ENCODE peak calls at places on chromosomes 5 and 9, in five cellular contexts. One of them, this sample, is unnamed.

GRCh38 chr9:13427587-13427986 is 148.1 kb upstream of the MPDZ start:
- DNase-seq in neuronal stem cell: peak
- DNase-seq in IMR-90: peak
- DNase-seq in mesenchymal stem cell: peak
- DNase-seq in mesendoderm: peak
- DNase-seq in this sample: no peak

GRCh38 chr5:134184155-134185135 is 7.7 kb upstream of the SKP1 start:
- DNase-seq in neuronal stem cell: peak
- DNase-seq in IMR-90: peak
- DNase-seq in mesendoderm: peak
- DNase-seq in mesenchymal stem cell: peak
- DNase-seq in this sample: peak

GRCh38 chr5:81980160-81980559 is 8.3 kb downstream of the ATG10 start:
- DNase-seq in IMR-90: no peak
- DNase-seq in mesenchymal stem cell: no peak
- DNase-seq in mesendoderm: no peak
- DNase-seq in neuronal stem cell: no peak
- DNase-seq in this sample: no peak

GRCh38 chr5:9681706-9682105 is 51.6 kb upstream of the TAS2R1 start:
- DNase-seq in mesenchymal stem cell: no peak
- DNase-seq in neuronal stem cell: no peak
- DNase-seq in IMR-90: no peak
- DNase-seq in mesendoderm: no peak
- DNase-seq in this sample: no peak

GRCh38 chr5:59079622-59080620 is 497.0 kb downstream of the RAB3C start:
- DNase-seq in mesenchymal stem cell: peak
- DNase-seq in neuronal stem cell: no peak
- DNase-seq in IMR-90: peak
- DNase-seq in mesendoderm: peak
- DNase-seq in this sample: no peak

GRCh38 chr9:87818308-87818707 is 64.4 kb upstream of the SPATA31E1 start:
- DNase-seq in neuronal stem cell: no peak
- DNase-seq in mesenchymal stem cell: no peak
- DNase-seq in IMR-90: no peak
- DNase-seq in mesendoderm: no peak
- DNase-seq in this sample: no peak

GRCh38 chr9:133658442-133659431 is 22.6 kb downstream of the DBH start:
- DNase-seq in mesendoderm: peak
- DNase-seq in neuronal stem cell: peak
- DNase-seq in IMR-90: peak
- DNase-seq in mesenchymal stem cell: peak
- DNase-seq in this sample: peak

GRCh38 chr5:110738503-110738811 is 350 bp upstream of the SLC25A46 start:
- DNase-seq in IMR-90: no peak
- DNase-seq in mesenchymal stem cell: no peak
- DNase-seq in neuronal stem cell: no peak
- DNase-seq in mesendoderm: no peak
- DNase-seq in this sample: no peak

GRCh38 chr5:150208187-150209015 is 18.5 kb downstream of the SLC6A7 start:
- DNase-seq in mesenchymal stem cell: peak
- DNase-seq in neuronal stem cell: no peak
- DNase-seq in mesendoderm: peak
- DNase-seq in IMR-90: peak
- DNase-seq in this sample: no peak

GRCh38 chr9:26175264-26175663 is 497.0 kb upstream of the TUSC1 start:
- DNase-seq in IMR-90: no peak
- DNase-seq in mesendoderm: peak
- DNase-seq in mesenchymal stem cell: no peak
- DNase-seq in neuronal stem cell: no peak
- DNase-seq in this sample: no peak

GRCh38 chr5:153513171-153513570 is 22.7 kb downstream of the GRIA1 start:
- DNase-seq in mesenchymal stem cell: no peak
- DNase-seq in neuronal stem cell: no peak
- DNase-seq in IMR-90: peak
- DNase-seq in mesendoderm: no peak
- DNase-seq in this sample: no peak

GRCh38 chr5:35205186-35205585 is 25.1 kb downstream of the PRLR start:
- DNase-seq in mesendoderm: no peak
- DNase-seq in neuronal stem cell: no peak
- DNase-seq in IMR-90: no peak
- DNase-seq in mesenchymal stem cell: no peak
- DNase-seq in this sample: no peak

GRCh38 chr5:109105631-109106267 is 304.0 kb downstream of the PJA2 start:
- DNase-seq in IMR-90: peak
- DNase-seq in mesendoderm: peak
- DNase-seq in mesenchymal stem cell: peak
- DNase-seq in neuronal stem cell: no peak
- DNase-seq in this sample: no peak

GRCh38 chr9:119164716-119165115 is 204.5 kb downstream of the BRINP1 start:
- DNase-seq in mesendoderm: no peak
- DNase-seq in mesenchymal stem cell: no peak
- DNase-seq in IMR-90: no peak
- DNase-seq in neuronal stem cell: no peak
- DNase-seq in this sample: no peak

GRCh38 chr5:103435136-103435914 is 127.3 kb downstream of the NUDT12 start:
- DNase-seq in mesendoderm: no peak
- DNase-seq in neuronal stem cell: no peak
- DNase-seq in mesenchymal stem cell: no peak
- DNase-seq in IMR-90: no peak
- DNase-seq in this sample: no peak

GRCh38 chr5:124752854-124753720 is 6.6 kb upstream of the ZNF608 start:
- DNase-seq in mesenchymal stem cell: no peak
- DNase-seq in neuronal stem cell: no peak
- DNase-seq in IMR-90: no peak
- DNase-seq in mesendoderm: peak
- DNase-seq in this sample: no peak

GRCh38 chr5:181133610-181134231 is 2.8 kb upstream of the OR2V1 start:
- DNase-seq in IMR-90: peak
- DNase-seq in neuronal stem cell: no peak
- DNase-seq in mesenchymal stem cell: peak
- DNase-seq in mesendoderm: no peak
- DNase-seq in this sample: no peak

GRCh38 chr9:97900738-97901565 is 21.3 kb downstream of the TRMO start:
- DNase-seq in IMR-90: peak
- DNase-seq in mesenchymal stem cell: peak
- DNase-seq in mesendoderm: peak
- DNase-seq in neuronal stem cell: peak
- DNase-seq in this sample: no peak

GRCh38 chr9:73565833-73566465 is 414.3 kb downstream of the ANXA1 start:
- DNase-seq in mesendoderm: peak
- DNase-seq in IMR-90: no peak
- DNase-seq in neuronal stem cell: no peak
- DNase-seq in mesenchymal stem cell: peak
- DNase-seq in this sample: peak

GRCh38 chr5:54087436-54087835 is 222.9 kb downstream of the ARL15 start:
- DNase-seq in mesenchymal stem cell: peak
- DNase-seq in IMR-90: peak
- DNase-seq in neuronal stem cell: no peak
- DNase-seq in mesendoderm: no peak
- DNase-seq in this sample: no peak

GRCh38 chr5:10838038-10838437 is 77.0 kb upstream of the DAP start:
- DNase-seq in neuronal stem cell: no peak
- DNase-seq in mesenchymal stem cell: no peak
- DNase-seq in mesendoderm: no peak
- DNase-seq in IMR-90: peak
- DNase-seq in this sample: no peak

GRCh38 chr9:6305954-6306563 is 22.1 kb upstream of the TPD52L3 start:
- DNase-seq in mesendoderm: peak
- DNase-seq in neuronal stem cell: peak
- DNase-seq in IMR-90: peak
- DNase-seq in mesenchymal stem cell: peak
- DNase-seq in this sample: no peak

GRCh38 chr5:74316064-74316586 is 324.4 kb downstream of the ENC1 start:
- DNase-seq in mesenchymal stem cell: peak
- DNase-seq in mesendoderm: peak
- DNase-seq in IMR-90: peak
- DNase-seq in neuronal stem cell: no peak
- DNase-seq in this sample: peak

GRCh38 chr5:111075520-111075919 is 4.0 kb downstream of the TSLP start:
- DNase-seq in neuronal stem cell: no peak
- DNase-seq in IMR-90: peak
- DNase-seq in mesendoderm: peak
- DNase-seq in mesenchymal stem cell: peak
- DNase-seq in this sample: no peak

DNA sequence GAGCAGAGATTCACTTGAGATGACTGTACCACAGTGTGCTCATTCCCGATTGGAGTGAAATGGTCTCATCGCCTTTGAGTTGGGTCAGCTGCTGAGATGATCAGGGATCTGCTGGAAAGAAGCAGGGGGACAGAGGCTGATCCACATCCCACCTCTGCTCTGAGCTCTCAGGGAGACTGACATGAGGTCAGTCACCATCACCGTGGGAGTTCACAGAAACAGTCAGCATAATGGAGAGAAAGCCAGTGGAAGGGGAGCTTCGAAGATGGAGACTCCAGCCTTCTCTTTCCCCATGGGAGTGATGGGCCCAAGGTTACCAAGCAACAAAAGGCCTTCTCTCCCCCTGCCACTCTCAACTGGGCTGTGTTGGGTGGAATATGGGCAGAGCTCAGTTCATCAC is 276.4 kb downstream of the CDK5RAP2 start:
- DNase-seq in mesenchymal stem cell: no peak
- DNase-seq in mesendoderm: no peak
- DNase-seq in IMR-90: no peak
- DNase-seq in neuronal stem cell: no peak
- DNase-seq in this sample: no peak
- H2BK15ac ChIP-seq in mesenchymal stem cell: no peak
- H2BK15ac ChIP-seq in mesendoderm: no peak
- H2BK15ac ChIP-seq in IMR-90: no peak
- H2BK15ac ChIP-seq in neuronal stem cell: no peak
- H2BK15ac ChIP-seq in this sample: no peak

GRCh38 chr9:117552811-117553210 is 138.0 kb upstream of the ASTN2 start:
- DNase-seq in mesendoderm: no peak
- DNase-seq in neuronal stem cell: no peak
- DNase-seq in mesenchymal stem cell: no peak
- DNase-seq in IMR-90: no peak
- DNase-seq in this sample: no peak
- H2BK15ac ChIP-seq in mesendoderm: no peak
- H2BK15ac ChIP-seq in neuronal stem cell: no peak
- H2BK15ac ChIP-seq in mesenchymal stem cell: no peak
- H2BK15ac ChIP-seq in IMR-90: no peak
- H2BK15ac ChIP-seq in this sample: no peak

GRCh38 chr5:170748986-170749385 is 34.5 kb upstream of the GABRP start:
- DNase-seq in mesendoderm: no peak
- DNase-seq in IMR-90: no peak
- DNase-seq in mesenchymal stem cell: no peak
- DNase-seq in neuronal stem cell: no peak
- DNase-seq in this sample: no peak
- H2BK15ac ChIP-seq in mesendoderm: no peak
- H2BK15ac ChIP-seq in IMR-90: no peak
- H2BK15ac ChIP-seq in mesenchymal stem cell: no peak
- H2BK15ac ChIP-seq in neuronal stem cell: peak
- H2BK15ac ChIP-seq in this sample: peak

DNA sequence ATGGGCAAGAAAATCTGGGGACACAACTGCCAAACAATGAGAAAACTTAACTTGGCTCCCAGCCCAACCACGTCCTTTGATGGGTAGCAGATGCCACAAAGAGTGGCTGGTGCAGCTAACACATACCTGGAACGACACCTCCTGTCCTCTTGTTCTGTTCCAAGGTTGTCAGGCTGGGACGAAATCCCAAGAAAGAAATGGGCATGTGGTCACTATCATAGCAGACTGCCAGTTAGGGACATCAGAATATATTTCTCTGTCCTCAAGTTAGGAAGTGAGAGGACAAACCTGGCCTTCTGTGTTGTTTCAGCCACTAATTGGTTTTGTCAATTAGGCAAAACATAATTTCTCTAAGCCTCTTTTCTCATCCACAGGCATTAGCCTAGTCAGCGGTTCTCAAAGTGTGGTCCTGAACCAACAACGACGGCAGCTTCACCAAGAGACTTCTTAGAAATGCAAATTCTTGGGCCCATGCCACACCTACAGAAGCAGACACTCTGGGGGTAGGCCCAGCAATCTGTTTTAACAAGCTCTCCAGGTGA is 63.4 kb downstream of the RAPGEF1 start:
- DNase-seq in IMR-90: no peak
- DNase-seq in mesenchymal stem cell: no peak
- DNase-seq in neuronal stem cell: no peak
- DNase-seq in mesendoderm: no peak
- DNase-seq in this sample: no peak
- H2BK15ac ChIP-seq in IMR-90: peak
- H2BK15ac ChIP-seq in mesenchymal stem cell: no peak
- H2BK15ac ChIP-seq in neuronal stem cell: no peak
- H2BK15ac ChIP-seq in mesendoderm: no peak
- H2BK15ac ChIP-seq in this sample: peak

GRCh38 chr9:134913041-134913712 is 4.5 kb downstream of the FCN1 start:
- DNase-seq in IMR-90: no peak
- DNase-seq in neuronal stem cell: no peak
- DNase-seq in mesendoderm: no peak
- DNase-seq in mesenchymal stem cell: no peak
- DNase-seq in this sample: no peak
- H2BK15ac ChIP-seq in IMR-90: no peak
- H2BK15ac ChIP-seq in neuronal stem cell: peak
- H2BK15ac ChIP-seq in mesendoderm: no peak
- H2BK15ac ChIP-seq in mesenchymal stem cell: no peak
- H2BK15ac ChIP-seq in this sample: no peak

GRCh38 chr5:1961952-1962595 is 79.3 kb upstream of the IRX4 start:
- DNase-seq in IMR-90: no peak
- DNase-seq in neuronal stem cell: no peak
- DNase-seq in mesendoderm: no peak
- DNase-seq in mesenchymal stem cell: no peak
- DNase-seq in this sample: no peak

GRCh38 chr5:1962619-1963355 is 80.1 kb upstream of the IRX4 start:
- DNase-seq in neuronal stem cell: no peak
- DNase-seq in IMR-90: no peak
- DNase-seq in mesenchymal stem cell: no peak
- DNase-seq in mesendoderm: no peak
- DNase-seq in this sample: no peak

GRCh38 chr5:1960595-1961303 is 78.0 kb upstream of the IRX4 start:
- DNase-seq in neuronal stem cell: no peak
- DNase-seq in mesendoderm: no peak
- DNase-seq in mesenchymal stem cell: no peak
- DNase-seq in IMR-90: no peak
- DNase-seq in this sample: no peak

GRCh38 chr5:1959911-1960581 is 77.3 kb upstream of the IRX4 start:
- DNase-seq in neuronal stem cell: no peak
- DNase-seq in mesendoderm: no peak
- DNase-seq in IMR-90: no peak
- DNase-seq in mesenchymal stem cell: no peak
- DNase-seq in this sample: no peak

DNA sequence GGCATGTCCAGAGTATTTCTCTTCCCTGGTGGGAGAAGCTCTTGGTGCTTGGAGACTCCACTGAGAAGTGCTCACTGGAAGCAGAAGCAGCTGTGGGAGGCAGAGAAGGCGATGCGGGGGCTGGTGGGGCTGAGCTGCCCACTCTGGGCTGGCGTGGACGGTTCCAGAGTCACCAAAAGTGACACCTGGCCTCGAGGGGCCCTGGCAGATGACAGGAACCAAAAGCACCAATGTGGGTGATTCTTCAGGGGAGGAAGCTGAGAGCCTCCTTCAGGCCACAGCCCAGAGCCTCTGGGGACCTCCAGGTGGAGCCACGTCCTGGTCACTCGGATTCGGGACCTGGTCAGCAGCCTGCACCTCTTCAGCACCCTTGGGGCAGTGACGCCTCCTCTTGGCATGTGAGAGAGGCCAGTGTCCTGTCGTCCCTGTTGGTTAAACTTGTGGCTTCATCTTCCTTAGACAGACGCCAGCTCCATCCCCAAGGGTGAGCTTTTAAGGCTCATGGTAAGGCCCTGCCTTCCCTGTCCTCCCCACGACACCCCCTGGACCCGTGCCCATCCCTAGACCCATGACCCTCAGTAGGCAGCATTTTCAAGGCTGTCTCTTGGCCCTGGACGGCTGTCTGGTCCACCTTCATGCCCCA is 78.7 kb upstream of the IRX4 start:
- DNase-seq in IMR-90: no peak
- DNase-seq in mesendoderm: no peak
- DNase-seq in neuronal stem cell: no peak
- DNase-seq in mesenchymal stem cell: no peak
- DNase-seq in this sample: no peak
- H2BK15ac ChIP-seq in IMR-90: no peak
- H2BK15ac ChIP-seq in mesendoderm: no peak
- H2BK15ac ChIP-seq in neuronal stem cell: peak
- H2BK15ac ChIP-seq in mesenchymal stem cell: no peak
- H2BK15ac ChIP-seq in this sample: no peak